ENCODE peak calls at places on chromosomes 2 and 18, in seven cellular contexts. One of them, this sample, is unnamed.

GRCh38 chr2:217090024-217090473 is 230.2 kb upstream of the TNP1 start:
- ATAC-seq in heart left ventricle: no peak
- ATAC-seq in Panc1: no peak
- ATAC-seq in heart right ventricle: no peak
- ATAC-seq in HCT116: no peak
- ATAC-seq in body of pancreas: no peak
- ATAC-seq in aorta: no peak
- ATAC-seq in this sample: no peak

GRCh38 chr18:23212161-23212560 is 76.9 kb downstream of the CABLES1 start:
- ATAC-seq in HCT116: no peak
- ATAC-seq in aorta: no peak
- ATAC-seq in Panc1: no peak
- ATAC-seq in body of pancreas: no peak
- ATAC-seq in heart right ventricle: no peak
- ATAC-seq in heart left ventricle: no peak
- ATAC-seq in this sample: no peak

GRCh38 chr2:12243381-12243780 is 473.4 kb upstream of the TRIB2 start:
- ATAC-seq in HCT116: no peak
- ATAC-seq in body of pancreas: no peak
- ATAC-seq in heart left ventricle: no peak
- ATAC-seq in aorta: no peak
- ATAC-seq in heart right ventricle: no peak
- ATAC-seq in Panc1: no peak
- ATAC-seq in this sample: no peak

GRCh38 chr2:164335947-164336346 is 285.3 kb downstream of the GRB14 start:
- ATAC-seq in heart left ventricle: no peak
- ATAC-seq in HCT116: no peak
- ATAC-seq in aorta: no peak
- ATAC-seq in body of pancreas: no peak
- ATAC-seq in heart right ventricle: no peak
- ATAC-seq in Panc1: no peak
- ATAC-seq in this sample: no peak

GRCh38 chr2:33059452-33060156 is 112.9 kb downstream of the LTBP1 start:
- ATAC-seq in heart left ventricle: peak
- ATAC-seq in aorta: peak
- ATAC-seq in Panc1: no peak
- ATAC-seq in HCT116: no peak
- ATAC-seq in heart right ventricle: peak
- ATAC-seq in body of pancreas: peak
- ATAC-seq in this sample: peak

GRCh38 chr2:173386441-173387044 is 31.9 kb downstream of the CDCA7 start:
- ATAC-seq in body of pancreas: no peak
- ATAC-seq in heart left ventricle: no peak
- ATAC-seq in heart right ventricle: no peak
- ATAC-seq in Panc1: no peak
- ATAC-seq in aorta: peak
- ATAC-seq in HCT116: no peak
- ATAC-seq in this sample: no peak

GRCh38 chr18:10482985-10483949 is 28.8 kb downstream of the APCDD1 start:
- ATAC-seq in HCT116: no peak
- ATAC-seq in heart left ventricle: peak
- ATAC-seq in heart right ventricle: peak
- ATAC-seq in body of pancreas: peak
- ATAC-seq in Panc1: no peak
- ATAC-seq in aorta: peak
- ATAC-seq in this sample: peak

GRCh38 chr2:73588177-73588576 is 54.0 kb downstream of the NAT8 start:
- ATAC-seq in Panc1: peak
- ATAC-seq in heart left ventricle: no peak
- ATAC-seq in aorta: no peak
- ATAC-seq in body of pancreas: no peak
- ATAC-seq in heart right ventricle: peak
- ATAC-seq in HCT116: no peak
- ATAC-seq in this sample: no peak

GRCh38 chr18:354003-354402 is 86.2 kb upstream of the THOC1 start:
- ATAC-seq in heart right ventricle: no peak
- ATAC-seq in Panc1: no peak
- ATAC-seq in HCT116: no peak
- ATAC-seq in aorta: no peak
- ATAC-seq in heart left ventricle: no peak
- ATAC-seq in body of pancreas: no peak
- ATAC-seq in this sample: no peak

GRCh38 chr2:150909613-150910012 is 352.1 kb downstream of the RBM43 start:
- ATAC-seq in HCT116: peak
- ATAC-seq in Panc1: no peak
- ATAC-seq in body of pancreas: no peak
- ATAC-seq in heart left ventricle: no peak
- ATAC-seq in aorta: no peak
- ATAC-seq in heart right ventricle: no peak
- ATAC-seq in this sample: no peak

GRCh38 chr2:84421791-84422190 is 37.3 kb downstream of the SUCLG1 start:
- ATAC-seq in body of pancreas: no peak
- ATAC-seq in heart right ventricle: peak
- ATAC-seq in HCT116: no peak
- ATAC-seq in aorta: no peak
- ATAC-seq in Panc1: no peak
- ATAC-seq in heart left ventricle: peak
- ATAC-seq in this sample: no peak

GRCh38 chr18:63506336-63506646 is 29.5 kb downstream of the SERPINB5 start:
- ATAC-seq in heart left ventricle: no peak
- ATAC-seq in aorta: no peak
- ATAC-seq in Panc1: no peak
- ATAC-seq in body of pancreas: no peak
- ATAC-seq in heart right ventricle: no peak
- ATAC-seq in HCT116: no peak
- ATAC-seq in this sample: no peak

DNA sequence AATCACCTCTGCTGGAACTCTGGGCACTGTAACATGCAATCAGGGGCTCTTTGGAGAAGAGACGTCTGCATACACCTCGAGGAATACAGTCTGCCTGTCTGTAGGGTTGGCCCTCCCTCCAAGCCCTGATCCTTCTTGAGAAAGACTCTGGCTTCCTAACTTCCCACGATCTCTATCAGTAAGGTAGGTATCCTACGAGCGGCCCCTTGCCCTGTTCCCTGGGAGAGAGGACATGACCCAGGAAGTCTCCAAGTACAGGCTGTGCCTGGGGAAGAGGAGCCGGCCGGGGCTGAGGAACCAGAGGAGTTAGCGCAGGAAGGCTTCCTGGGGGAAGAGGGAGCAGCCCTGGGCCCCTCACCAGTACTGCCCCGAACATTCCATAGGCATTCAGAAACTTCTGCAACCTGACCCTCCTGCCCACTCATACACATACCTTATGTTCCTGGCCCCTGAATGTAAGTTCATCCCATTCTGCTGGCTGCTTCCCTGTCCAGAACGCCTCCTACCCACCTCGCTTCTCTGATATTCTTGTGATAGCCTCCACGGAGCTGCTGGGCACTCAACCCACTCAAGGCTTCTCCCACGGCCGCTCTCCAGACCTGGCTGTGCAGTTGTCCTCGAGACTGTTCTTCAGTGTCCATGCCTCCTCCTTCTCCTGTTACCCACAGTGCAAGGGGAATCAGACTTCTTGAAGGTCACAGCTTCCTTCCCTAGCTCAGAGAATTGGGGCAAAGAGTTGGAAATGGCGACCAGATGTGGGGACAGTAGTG is 116.1 kb downstream of the CYP26B1 start:
- ATAC-seq in heart right ventricle: no peak
- ATAC-seq in Panc1: no peak
- ATAC-seq in heart left ventricle: no peak
- ATAC-seq in body of pancreas: no peak
- ATAC-seq in HCT116: no peak
- ATAC-seq in aorta: no peak
- ATAC-seq in this sample: no peak
- H3K27ac ChIP-seq in heart right ventricle: no peak
- H3K27ac ChIP-seq in Panc1: no peak
- H3K27ac ChIP-seq in heart left ventricle: no peak
- H3K27ac ChIP-seq in body of pancreas: no peak
- H3K27ac ChIP-seq in HCT116: no peak
- H3K27ac ChIP-seq in aorta: no peak
- H3K27ac ChIP-seq in this sample: no peak

GRCh38 chr2:68413466-68413865 is 48.4 kb downstream of the PLEK start:
- ATAC-seq in HCT116: no peak
- ATAC-seq in body of pancreas: no peak
- ATAC-seq in Panc1: no peak
- ATAC-seq in heart right ventricle: no peak
- ATAC-seq in aorta: no peak
- ATAC-seq in heart left ventricle: no peak
- ATAC-seq in this sample: no peak

GRCh38 chr2:68411397-68412126 is 46.5 kb downstream of the PLEK start:
- ATAC-seq in heart right ventricle: no peak
- ATAC-seq in heart left ventricle: no peak
- ATAC-seq in aorta: no peak
- ATAC-seq in HCT116: no peak
- ATAC-seq in body of pancreas: no peak
- ATAC-seq in Panc1: no peak
- ATAC-seq in this sample: no peak

GRCh38 chr2:68414452-68414851 is 49.4 kb downstream of the PLEK start:
- ATAC-seq in body of pancreas: no peak
- ATAC-seq in heart right ventricle: no peak
- ATAC-seq in aorta: no peak
- ATAC-seq in heart left ventricle: no peak
- ATAC-seq in HCT116: no peak
- ATAC-seq in Panc1: no peak
- ATAC-seq in this sample: no peak

GRCh38 chr2:68414862-68415261 is 49.8 kb downstream of the PLEK start:
- ATAC-seq in heart left ventricle: peak
- ATAC-seq in aorta: no peak
- ATAC-seq in Panc1: no peak
- ATAC-seq in heart right ventricle: peak
- ATAC-seq in body of pancreas: no peak
- ATAC-seq in HCT116: no peak
- ATAC-seq in this sample: no peak

GRCh38 chr2:68412127-68412819 is 47.2 kb downstream of the PLEK start:
- ATAC-seq in aorta: no peak
- ATAC-seq in heart right ventricle: no peak
- ATAC-seq in Panc1: no peak
- ATAC-seq in heart left ventricle: no peak
- ATAC-seq in body of pancreas: no peak
- ATAC-seq in HCT116: no peak
- ATAC-seq in this sample: no peak
- H3K27ac ChIP-seq in aorta: no peak
- H3K27ac ChIP-seq in heart right ventricle: no peak
- H3K27ac ChIP-seq in Panc1: no peak
- H3K27ac ChIP-seq in heart left ventricle: no peak
- H3K27ac ChIP-seq in body of pancreas: no peak
- H3K27ac ChIP-seq in HCT116: no peak
- H3K27ac ChIP-seq in this sample: no peak

GRCh38 chr2:162245051-162245450 is 1.8 kb upstream of the FAP start:
- ATAC-seq in heart left ventricle: peak
- ATAC-seq in Panc1: no peak
- ATAC-seq in body of pancreas: no peak
- ATAC-seq in aorta: peak
- ATAC-seq in heart right ventricle: peak
- ATAC-seq in HCT116: peak
- ATAC-seq in this sample: peak
- H3K27ac ChIP-seq in heart left ventricle: no peak
- H3K27ac ChIP-seq in Panc1: no peak
- H3K27ac ChIP-seq in body of pancreas: no peak
- H3K27ac ChIP-seq in aorta: peak
- H3K27ac ChIP-seq in heart right ventricle: no peak
- H3K27ac ChIP-seq in HCT116: no peak
- H3K27ac ChIP-seq in this sample: peak

DNA sequence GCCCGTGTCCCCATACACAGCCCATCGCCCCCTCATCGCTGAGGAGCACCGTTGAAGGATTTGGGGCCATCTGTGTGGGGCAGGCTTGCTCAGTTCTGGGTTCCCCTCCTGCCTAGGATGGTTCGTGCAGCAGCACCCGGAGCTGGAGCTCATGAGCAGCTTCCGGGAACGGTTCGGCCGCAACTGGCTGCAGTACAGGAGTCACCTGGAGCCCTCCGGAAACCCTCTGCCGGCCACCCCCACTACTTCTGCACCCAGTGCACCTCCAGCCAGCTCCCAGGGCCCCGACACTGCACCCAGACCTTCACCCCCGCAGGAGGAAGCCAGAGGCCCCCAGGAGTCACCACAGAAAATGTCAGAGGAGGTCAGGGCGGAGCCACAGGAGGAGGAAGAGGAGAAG is 10.3 kb downstream of the STK11IP start:
- ATAC-seq in body of pancreas: no peak
- ATAC-seq in aorta: no peak
- ATAC-seq in heart left ventricle: no peak
- ATAC-seq in heart right ventricle: no peak
- ATAC-seq in Panc1: no peak
- ATAC-seq in HCT116: no peak
- ATAC-seq in this sample: no peak
- H3K27ac ChIP-seq in body of pancreas: no peak
- H3K27ac ChIP-seq in aorta: no peak
- H3K27ac ChIP-seq in heart left ventricle: no peak
- H3K27ac ChIP-seq in heart right ventricle: no peak
- H3K27ac ChIP-seq in Panc1: no peak
- H3K27ac ChIP-seq in HCT116: no peak
- H3K27ac ChIP-seq in this sample: peak

DNA sequence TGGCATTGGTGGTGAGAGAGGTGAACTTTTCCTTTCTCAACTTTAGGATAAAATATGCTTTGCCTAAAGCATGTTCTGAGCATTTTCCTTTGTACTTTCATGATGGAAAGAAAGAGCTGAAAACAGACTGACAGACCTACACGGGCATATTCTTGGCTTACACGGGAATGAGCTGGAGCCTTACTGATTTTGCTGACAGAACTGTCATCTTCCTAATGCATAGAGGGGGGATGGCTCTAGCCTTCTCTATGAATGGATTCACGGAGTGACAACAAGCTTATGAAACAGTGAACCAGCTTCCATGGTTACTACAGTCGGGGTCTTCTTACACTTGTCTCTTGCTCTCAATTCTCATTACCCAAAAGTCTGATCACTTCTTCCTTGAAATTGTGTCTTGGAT is 32.2 kb downstream of the FSHR start:
- ATAC-seq in heart right ventricle: no peak
- ATAC-seq in body of pancreas: no peak
- ATAC-seq in heart left ventricle: no peak
- ATAC-seq in HCT116: no peak
- ATAC-seq in Panc1: no peak
- ATAC-seq in aorta: no peak
- ATAC-seq in this sample: no peak
- H3K27ac ChIP-seq in heart right ventricle: no peak
- H3K27ac ChIP-seq in body of pancreas: no peak
- H3K27ac ChIP-seq in heart left ventricle: no peak
- H3K27ac ChIP-seq in HCT116: no peak
- H3K27ac ChIP-seq in Panc1: no peak
- H3K27ac ChIP-seq in aorta: no peak
- H3K27ac ChIP-seq in this sample: no peak